ENCODE peak calls at places on chromosomes 3 and 15, in five cellular contexts. One of them, this sample, is unnamed.
A peak's percentile ranks its signal among the peaks of the same experiment; 100 is the strongest.

GRCh38 chr3:122066331-122067213 is 11.4 kb downstream of the CD86 start:
- DNase-seq in stimulated activated naive B cell treated with anti-CD40 and anti-IgM and Interleukin-4, amounts not matched to agents 10 μg/mL and 1 μg/mL and 100 μg/mL, for 72 hours: no peak
- DNase-seq in foreskin fibroblast: no peak
- DNase-seq in endothelial cell: no peak
- DNase-seq in OCI-M1: peak; percentile 70
- DNase-seq in this sample: no peak

GRCh38 chr15:51135276-51135675 is 40.6 kb upstream of the TNFAIP8L3 start:
- DNase-seq in foreskin fibroblast: no peak
- DNase-seq in stimulated activated naive B cell treated with anti-CD40 and anti-IgM and Interleukin-4, amounts not matched to agents 10 μg/mL and 1 μg/mL and 100 μg/mL, for 72 hours: no peak
- DNase-seq in endothelial cell: no peak
- DNase-seq in OCI-M1: no peak
- DNase-seq in this sample: no peak

GRCh38 chr3:117035785-117036184 is 326.2 kb downstream of the TUSC7 start:
- DNase-seq in OCI-M1: no peak
- DNase-seq in endothelial cell: no peak
- DNase-seq in foreskin fibroblast: peak; percentile 54
- DNase-seq in stimulated activated naive B cell treated with anti-CD40 and anti-IgM and Interleukin-4, amounts not matched to agents 10 μg/mL and 1 μg/mL and 100 μg/mL, for 72 hours: no peak
- DNase-seq in this sample: no peak

GRCh38 chr3:171416061-171416460 is 44.1 kb downstream of the TNIK start:
- DNase-seq in foreskin fibroblast: no peak
- DNase-seq in OCI-M1: no peak
- DNase-seq in stimulated activated naive B cell treated with anti-CD40 and anti-IgM and Interleukin-4, amounts not matched to agents 10 μg/mL and 1 μg/mL and 100 μg/mL, for 72 hours: no peak
- DNase-seq in endothelial cell: no peak
- DNase-seq in this sample: no peak

GRCh38 chr3:133591271-133591742 is 17.8 kb downstream of the CDV3 start:
- DNase-seq in foreskin fibroblast: peak; percentile 53
- DNase-seq in OCI-M1: no peak
- DNase-seq in endothelial cell: no peak
- DNase-seq in stimulated activated naive B cell treated with anti-CD40 and anti-IgM and Interleukin-4, amounts not matched to agents 10 μg/mL and 1 μg/mL and 100 μg/mL, for 72 hours: no peak
- DNase-seq in this sample: no peak

GRCh38 chr15:42355291-42355690 is 4.0 kb upstream of the CAPN3 start:
- DNase-seq in stimulated activated naive B cell treated with anti-CD40 and anti-IgM and Interleukin-4, amounts not matched to agents 10 μg/mL and 1 μg/mL and 100 μg/mL, for 72 hours: no peak
- DNase-seq in endothelial cell: no peak
- DNase-seq in foreskin fibroblast: no peak
- DNase-seq in OCI-M1: no peak
- DNase-seq in this sample: no peak

GRCh38 chr3:24174637-24175036 is 229.6 kb downstream of the NR1D2 start:
- DNase-seq in foreskin fibroblast: no peak
- DNase-seq in stimulated activated naive B cell treated with anti-CD40 and anti-IgM and Interleukin-4, amounts not matched to agents 10 μg/mL and 1 μg/mL and 100 μg/mL, for 72 hours: no peak
- DNase-seq in OCI-M1: peak; percentile 73
- DNase-seq in endothelial cell: no peak
- DNase-seq in this sample: no peak

GRCh38 chr3:50572158-50572557 is 2.8 kb downstream of the HEMK1 start:
- DNase-seq in stimulated activated naive B cell treated with anti-CD40 and anti-IgM and Interleukin-4, amounts not matched to agents 10 μg/mL and 1 μg/mL and 100 μg/mL, for 72 hours: peak; percentile 74
- DNase-seq in foreskin fibroblast: peak; percentile 84
- DNase-seq in endothelial cell: peak; percentile 79
- DNase-seq in OCI-M1: peak; percentile 85
- DNase-seq in this sample: peak; percentile 7

GRCh38 chr3:66083961-66084270 is 45.2 kb upstream of the MAGI1 start:
- DNase-seq in stimulated activated naive B cell treated with anti-CD40 and anti-IgM and Interleukin-4, amounts not matched to agents 10 μg/mL and 1 μg/mL and 100 μg/mL, for 72 hours: no peak
- DNase-seq in OCI-M1: no peak
- DNase-seq in foreskin fibroblast: no peak
- DNase-seq in endothelial cell: no peak
- DNase-seq in this sample: no peak

GRCh38 chr15:42319206-42319605 is 40.1 kb upstream of the CAPN3 start:
- DNase-seq in foreskin fibroblast: no peak
- DNase-seq in stimulated activated naive B cell treated with anti-CD40 and anti-IgM and Interleukin-4, amounts not matched to agents 10 μg/mL and 1 μg/mL and 100 μg/mL, for 72 hours: no peak
- DNase-seq in OCI-M1: no peak
- DNase-seq in endothelial cell: no peak
- DNase-seq in this sample: no peak

GRCh38 chr15:69834756-69835155 is 263.0 kb downstream of the TLE3 start:
- DNase-seq in foreskin fibroblast: no peak
- DNase-seq in endothelial cell: no peak
- DNase-seq in stimulated activated naive B cell treated with anti-CD40 and anti-IgM and Interleukin-4, amounts not matched to agents 10 μg/mL and 1 μg/mL and 100 μg/mL, for 72 hours: no peak
- DNase-seq in OCI-M1: no peak
- DNase-seq in this sample: no peak

GRCh38 chr15:88482263-88482662 is 14.8 kb downstream of the MRPS11 start:
- DNase-seq in OCI-M1: no peak
- DNase-seq in foreskin fibroblast: no peak
- DNase-seq in stimulated activated naive B cell treated with anti-CD40 and anti-IgM and Interleukin-4, amounts not matched to agents 10 μg/mL and 1 μg/mL and 100 μg/mL, for 72 hours: no peak
- DNase-seq in endothelial cell: no peak
- DNase-seq in this sample: no peak

GRCh38 chr3:194572131-194572789 is 61.0 kb downstream of the TMEM44 start:
- DNase-seq in stimulated activated naive B cell treated with anti-CD40 and anti-IgM and Interleukin-4, amounts not matched to agents 10 μg/mL and 1 μg/mL and 100 μg/mL, for 72 hours: no peak
- DNase-seq in endothelial cell: no peak
- DNase-seq in foreskin fibroblast: peak; percentile 94
- DNase-seq in OCI-M1: peak; percentile 82
- DNase-seq in this sample: no peak

GRCh38 chr3:132456141-132456540 is 38.8 kb downstream of the DNAJC13 start:
- DNase-seq in foreskin fibroblast: no peak
- DNase-seq in stimulated activated naive B cell treated with anti-CD40 and anti-IgM and Interleukin-4, amounts not matched to agents 10 μg/mL and 1 μg/mL and 100 μg/mL, for 72 hours: no peak
- DNase-seq in OCI-M1: no peak
- DNase-seq in endothelial cell: no peak
- DNase-seq in this sample: no peak

GRCh38 chr3:125025647-125026046 is 30.1 kb downstream of the HEG1 start:
- DNase-seq in foreskin fibroblast: no peak
- DNase-seq in stimulated activated naive B cell treated with anti-CD40 and anti-IgM and Interleukin-4, amounts not matched to agents 10 μg/mL and 1 μg/mL and 100 μg/mL, for 72 hours: no peak
- DNase-seq in endothelial cell: no peak
- DNase-seq in OCI-M1: no peak
- DNase-seq in this sample: no peak

GRCh38 chr3:159532577-159532976 is 456.1 kb upstream of the IL12A start:
- DNase-seq in endothelial cell: no peak
- DNase-seq in stimulated activated naive B cell treated with anti-CD40 and anti-IgM and Interleukin-4, amounts not matched to agents 10 μg/mL and 1 μg/mL and 100 μg/mL, for 72 hours: no peak
- DNase-seq in OCI-M1: no peak
- DNase-seq in foreskin fibroblast: no peak
- DNase-seq in this sample: no peak

GRCh38 chr15:43281926-43282602 is 15.3 kb upstream of the TGM5 start:
- DNase-seq in OCI-M1: no peak
- DNase-seq in stimulated activated naive B cell treated with anti-CD40 and anti-IgM and Interleukin-4, amounts not matched to agents 10 μg/mL and 1 μg/mL and 100 μg/mL, for 72 hours: no peak
- DNase-seq in endothelial cell: no peak
- DNase-seq in foreskin fibroblast: no peak
- DNase-seq in this sample: no peak

GRCh38 chr15:90059208-90059985 is 42.9 kb downstream of the IDH2 start:
- DNase-seq in foreskin fibroblast: no peak
- DNase-seq in stimulated activated naive B cell treated with anti-CD40 and anti-IgM and Interleukin-4, amounts not matched to agents 10 μg/mL and 1 μg/mL and 100 μg/mL, for 72 hours: peak; percentile 96
- DNase-seq in OCI-M1: peak; percentile 96
- DNase-seq in endothelial cell: peak; percentile 63
- DNase-seq in this sample: no peak

GRCh38 chr3:123013876-123014275 is 13.7 kb downstream of the SEMA5B start:
- DNase-seq in stimulated activated naive B cell treated with anti-CD40 and anti-IgM and Interleukin-4, amounts not matched to agents 10 μg/mL and 1 μg/mL and 100 μg/mL, for 72 hours: no peak
- DNase-seq in endothelial cell: no peak
- DNase-seq in OCI-M1: no peak
- DNase-seq in foreskin fibroblast: no peak
- DNase-seq in this sample: no peak

GRCh38 chr3:57068437-57069089 is 8.1 kb downstream of the SPATA12 start:
- DNase-seq in endothelial cell: no peak
- DNase-seq in stimulated activated naive B cell treated with anti-CD40 and anti-IgM and Interleukin-4, amounts not matched to agents 10 μg/mL and 1 μg/mL and 100 μg/mL, for 72 hours: peak; percentile 85
- DNase-seq in foreskin fibroblast: peak; percentile 94
- DNase-seq in OCI-M1: peak; percentile 44
- DNase-seq in this sample: no peak

GRCh38 chr3:123447749-123448502 is 964 bp downstream of the ADCY5 start:
- DNase-seq in endothelial cell: peak; percentile 76
- DNase-seq in stimulated activated naive B cell treated with anti-CD40 and anti-IgM and Interleukin-4, amounts not matched to agents 10 μg/mL and 1 μg/mL and 100 μg/mL, for 72 hours: no peak
- DNase-seq in foreskin fibroblast: peak; percentile 28
- DNase-seq in OCI-M1: no peak
- DNase-seq in this sample: no peak

GRCh38 chr3:171404376-171404982 is 55.7 kb downstream of the TNIK start:
- DNase-seq in foreskin fibroblast: no peak
- DNase-seq in stimulated activated naive B cell treated with anti-CD40 and anti-IgM and Interleukin-4, amounts not matched to agents 10 μg/mL and 1 μg/mL and 100 μg/mL, for 72 hours: no peak
- DNase-seq in OCI-M1: no peak
- DNase-seq in endothelial cell: no peak
- DNase-seq in this sample: no peak

GRCh38 chr3:50068134-50068533 is 20.6 kb upstream of the RBM5 start:
- DNase-seq in foreskin fibroblast: peak; percentile 55
- DNase-seq in stimulated activated naive B cell treated with anti-CD40 and anti-IgM and Interleukin-4, amounts not matched to agents 10 μg/mL and 1 μg/mL and 100 μg/mL, for 72 hours: no peak
- DNase-seq in endothelial cell: no peak
- DNase-seq in OCI-M1: no peak
- DNase-seq in this sample: no peak

GRCh38 chr3:194407423-194407822 is 8.4 kb upstream of the GP5 start:
- DNase-seq in endothelial cell: no peak
- DNase-seq in stimulated activated naive B cell treated with anti-CD40 and anti-IgM and Interleukin-4, amounts not matched to agents 10 μg/mL and 1 μg/mL and 100 μg/mL, for 72 hours: no peak
- DNase-seq in foreskin fibroblast: peak; percentile 41
- DNase-seq in OCI-M1: no peak
- DNase-seq in this sample: no peak

GRCh38 chr3:172317984-172318383 is 130.3 kb downstream of the GHSR start:
- DNase-seq in foreskin fibroblast: peak; percentile 93
- DNase-seq in OCI-M1: no peak
- DNase-seq in endothelial cell: no peak
- DNase-seq in stimulated activated naive B cell treated with anti-CD40 and anti-IgM and Interleukin-4, amounts not matched to agents 10 μg/mL and 1 μg/mL and 100 μg/mL, for 72 hours: no peak
- DNase-seq in this sample: no peak

GRCh38 chr3:129439381-129439816 is 349 bp downstream of the MBD4 start:
- DNase-seq in endothelial cell: no peak
- DNase-seq in OCI-M1: peak; percentile 79
- DNase-seq in stimulated activated naive B cell treated with anti-CD40 and anti-IgM and Interleukin-4, amounts not matched to agents 10 μg/mL and 1 μg/mL and 100 μg/mL, for 72 hours: peak; percentile 41
- DNase-seq in foreskin fibroblast: peak; percentile 39
- DNase-seq in this sample: no peak

GRCh38 chr3:31009881-31010280 is 115.4 kb upstream of the GADL1 start:
- DNase-seq in foreskin fibroblast: no peak
- DNase-seq in stimulated activated naive B cell treated with anti-CD40 and anti-IgM and Interleukin-4, amounts not matched to agents 10 μg/mL and 1 μg/mL and 100 μg/mL, for 72 hours: no peak
- DNase-seq in OCI-M1: peak; percentile 40
- DNase-seq in endothelial cell: no peak
- DNase-seq in this sample: no peak

GRCh38 chr15:88648357-88649214 is 9.8 kb downstream of the ISG20 start:
- DNase-seq in stimulated activated naive B cell treated with anti-CD40 and anti-IgM and Interleukin-4, amounts not matched to agents 10 μg/mL and 1 μg/mL and 100 μg/mL, for 72 hours: no peak
- DNase-seq in endothelial cell: no peak
- DNase-seq in foreskin fibroblast: peak; percentile 52
- DNase-seq in OCI-M1: no peak
- DNase-seq in this sample: no peak

GRCh38 chr3:48565591-48566400 is 2.2 kb upstream of the UCN2 start:
- DNase-seq in stimulated activated naive B cell treated with anti-CD40 and anti-IgM and Interleukin-4, amounts not matched to agents 10 μg/mL and 1 μg/mL and 100 μg/mL, for 72 hours: no peak
- DNase-seq in endothelial cell: no peak
- DNase-seq in foreskin fibroblast: peak; percentile 87
- DNase-seq in OCI-M1: peak; percentile 39
- DNase-seq in this sample: no peak

GRCh38 chr3:151526771-151527170 is 65.9 kb upstream of the IGSF10 start:
- DNase-seq in foreskin fibroblast: no peak
- DNase-seq in OCI-M1: no peak
- DNase-seq in endothelial cell: no peak
- DNase-seq in stimulated activated naive B cell treated with anti-CD40 and anti-IgM and Interleukin-4, amounts not matched to agents 10 μg/mL and 1 μg/mL and 100 μg/mL, for 72 hours: no peak
- DNase-seq in this sample: no peak

GRCh38 chr3:63753995-63754394 is 65.1 kb upstream of the C3orf49 start:
- DNase-seq in foreskin fibroblast: no peak
- DNase-seq in endothelial cell: no peak
- DNase-seq in OCI-M1: no peak
- DNase-seq in stimulated activated naive B cell treated with anti-CD40 and anti-IgM and Interleukin-4, amounts not matched to agents 10 μg/mL and 1 μg/mL and 100 μg/mL, for 72 hours: no peak
- DNase-seq in this sample: no peak

GRCh38 chr3:94794563-94794962 is 731.7 kb downstream of the NSUN3 start:
- DNase-seq in foreskin fibroblast: no peak
- DNase-seq in OCI-M1: no peak
- DNase-seq in endothelial cell: no peak
- DNase-seq in stimulated activated naive B cell treated with anti-CD40 and anti-IgM and Interleukin-4, amounts not matched to agents 10 μg/mL and 1 μg/mL and 100 μg/mL, for 72 hours: no peak
- DNase-seq in this sample: no peak

GRCh38 chr15:69685524-69686452 is 233.2 kb downstream of the RPLP1 start:
- DNase-seq in endothelial cell: no peak
- DNase-seq in stimulated activated naive B cell treated with anti-CD40 and anti-IgM and Interleukin-4, amounts not matched to agents 10 μg/mL and 1 μg/mL and 100 μg/mL, for 72 hours: no peak
- DNase-seq in OCI-M1: no peak
- DNase-seq in foreskin fibroblast: no peak
- DNase-seq in this sample: peak; percentile 97

GRCh38 chr3:14598143-14598569 is 53.4 kb upstream of the CCDC174 start:
- DNase-seq in OCI-M1: peak; percentile 54
- DNase-seq in stimulated activated naive B cell treated with anti-CD40 and anti-IgM and Interleukin-4, amounts not matched to agents 10 μg/mL and 1 μg/mL and 100 μg/mL, for 72 hours: no peak
- DNase-seq in foreskin fibroblast: peak; percentile 65
- DNase-seq in endothelial cell: peak; percentile 63
- DNase-seq in this sample: no peak

GRCh38 chr3:143445118-143445517 is 325.5 kb downstream of the CHST2 start:
- DNase-seq in stimulated activated naive B cell treated with anti-CD40 and anti-IgM and Interleukin-4, amounts not matched to agents 10 μg/mL and 1 μg/mL and 100 μg/mL, for 72 hours: no peak
- DNase-seq in endothelial cell: no peak
- DNase-seq in OCI-M1: no peak
- DNase-seq in foreskin fibroblast: peak; percentile 51
- DNase-seq in this sample: no peak